ENCODE peak calls at places on chromosome 10, in seven cellular contexts. B, Z, V, J, G, W and E are unnamed samples.

GRCh38 chr10:18545626-18546025 is 105.8 kb downstream of the NSUN6 start:
- DNase-seq in B (no peak), Z (peak; percentile 17), V (no peak), J (no peak), G (no peak), W (peak; percentile 46), E (peak; percentile 6)

GRCh38 chr10:45424668-45425404 is 50.8 kb downstream of the ALOX5 start:
- DNase-seq in B (no peak), Z (no peak), V (peak; percentile 49), J (no peak), G (no peak), W (no peak), E (no peak)

GRCh38 chr10:9268176-9268575 is 1213.7 kb downstream of the GATA3 start:
- DNase-seq in B (no peak), Z (no peak), V (no peak), J (no peak), G (no peak), W (no peak), E (no peak)

GRCh38 chr10:110323503-110323902 is 18.8 kb upstream of the SMNDC1 start:
- DNase-seq in B (no peak), Z (peak; percentile 87), V (no peak), J (no peak), G (no peak), W (peak; percentile 76), E (peak; percentile 78)

GRCh38 chr10:6530211-6530840 is 49.8 kb downstream of the PRKCQ start:
- DNase-seq in B (no peak), Z (no peak), V (no peak), J (no peak), G (no peak), W (no peak), E (no peak)

GRCh38 chr10:77070317-77070716 is 567.3 kb downstream of the KCNMA1 start:
- DNase-seq in B (no peak), Z (no peak), V (no peak), J (no peak), G (no peak), W (no peak), E (no peak)

GRCh38 chr10:24813866-24814265 is 90.2 kb upstream of the ARHGAP21 start:
- DNase-seq in B (no peak), Z (no peak), V (no peak), J (no peak), G (no peak), W (no peak), E (no peak)

GRCh38 chr10:14386202-14386593 is 55.5 kb upstream of the FRMD4A start:
- DNase-seq in B (no peak), Z (peak; percentile 94), V (no peak), J (no peak), G (no peak), W (peak; percentile 72), E (peak; percentile 60)

GRCh38 chr10:77925410-77925794 is 1.2 kb downstream of the DLG5 start:
- DNase-seq in B (no peak), Z (peak; percentile 49), V (no peak), J (no peak), G (no peak), W (peak; percentile 48), E (no peak)

GRCh38 chr10:123848564-123849457 is 42.8 kb downstream of the CPXM2 start:
- DNase-seq in B (no peak), Z (no peak), V (no peak), J (no peak), G (no peak), W (no peak), E (no peak)

GRCh38 chr10:77566914-77567566 is 70.6 kb downstream of the KCNMA1 start:
- DNase-seq in B (no peak), Z (peak; percentile 33), V (no peak), J (no peak), G (no peak), W (peak; percentile 27), E (no peak)

GRCh38 chr10:76306859-76307258 is 875.4 kb downstream of the LRMDA start:
- DNase-seq in B (no peak), Z (peak; percentile 85), V (no peak), J (no peak), G (no peak), W (peak; percentile 49), E (no peak)

GRCh38 chr10:92544296-92544695 is 29.6 kb downstream of the IDE start:
- DNase-seq in B (no peak), Z (peak; percentile 5), V (no peak), J (no peak), G (no peak), W (peak; percentile 44), E (no peak)

GRCh38 chr10:21727452-21728168 is 193.6 kb downstream of the MLLT10 start:
- DNase-seq in B (no peak), Z (peak; percentile 34), V (no peak), J (peak; percentile 32), G (no peak), W (peak; percentile 21), E (no peak)

GRCh38 chr10:130215076-130215917 is 79.1 kb downstream of the GLRX3 start:
- DNase-seq in B (no peak), Z (no peak), V (peak; percentile 5), J (no peak), G (no peak), W (no peak), E (no peak)

GRCh38 chr10:3143791-3144434 is 28.7 kb downstream of the PITRM1 start:
- DNase-seq in B (no peak), Z (no peak), V (no peak), J (no peak), G (no peak), W (no peak), E (no peak)

GRCh38 chr10:102714621-102715455 is at the start of gene SFXN2:
- DNase-seq in B (no peak), Z (no peak), V (peak; percentile 41), J (no peak), G (peak; percentile 37), W (no peak), E (no peak)

GRCh38 chr10:78909268-78909667 is 159.5 kb upstream of the ZMIZ1 start:
- DNase-seq in B (no peak), Z (no peak), V (no peak), J (no peak), G (no peak), W (no peak), E (no peak)

GRCh38 chr10:65950075-65950474 is 975.8 kb upstream of the LRRTM3 start:
- DNase-seq in B (no peak), Z (no peak), V (no peak), J (no peak), G (no peak), W (no peak), E (no peak)

GRCh38 chr10:70233939-70234300 is 691 bp upstream of the PPA1 start:
- DNase-seq in B (peak; percentile 11), Z (no peak), V (no peak), J (no peak), G (no peak), W (no peak), E (no peak)

GRCh38 chr10:3949741-3950140 is 164.7 kb upstream of the KLF6 start:
- DNase-seq in B (peak; percentile 15), Z (no peak), V (no peak), J (no peak), G (no peak), W (no peak), E (no peak)